ENCODE peak calls at places on chromosome 13, in four cellular contexts. L is HCT116, A is OCI-LY7, N is SK-N-SH. Q is an unnamed sample.

GRCh38 chr13:105262579-105262978 is 1272.9 kb downstream of the EFNB2 start:
- DNase-seq in L (no peak), A (no peak), N (no peak), Q (no peak)

GRCh38 chr13:37870895-37871550 is 1.5 kb upstream of the TRPC4 start:
- DNase-seq in L (no peak), A (no peak), N (no peak), Q (no peak)

GRCh38 chr13:31261241-31261640 is 61.5 kb downstream of the B3GLCT start:
- DNase-seq in L (no peak), A (no peak), N (no peak), Q (no peak)

GRCh38 chr13:76927955-76928354 is 20.4 kb upstream of the ACOD1 start:
- DNase-seq in L (no peak), A (no peak), N (no peak), Q (no peak)

GRCh38 chr13:91459485-91459884 is 61.1 kb downstream of the GPC5 start:
- DNase-seq in L (no peak), A (peak; percentile 30), N (no peak), Q (no peak)

GRCh38 chr13:71866173-71867091 is 572 bp downstream of the DACH1 start:
- DNase-seq in L (no peak), A (no peak), N (peak; percentile 70), Q (peak; percentile 32)

GRCh38 chr13:27117158-27117557 is 54.5 kb downstream of the USP12 start:
- DNase-seq in L (no peak), A (no peak), N (no peak), Q (no peak)

GRCh38 chr13:48232420-48233096 is 448 bp upstream of the ITM2B start:
- DNase-seq in L (no peak), A (no peak), N (no peak), Q (no peak)

GRCh38 chr13:48493851-48494250 is 39.0 kb downstream of the RCBTB2 start:
- DNase-seq in L (no peak), A (no peak), N (no peak), Q (no peak)

GRCh38 chr13:108060111-108060510 is 155.2 kb downstream of the LIG4 start:
- DNase-seq in L (no peak), A (no peak), N (no peak), Q (no peak)

GRCh38 chr13:73767747-73768315 is 366.4 kb downstream of the KLF12 start:
- DNase-seq in L (no peak), A (peak; percentile 37), N (peak; percentile 22), Q (no peak)

GRCh38 chr13:75479102-75479501 is 2.9 kb downstream of the TBC1D4 start:
- DNase-seq in L (no peak), A (no peak), N (no peak), Q (no peak)

GRCh38 chr13:75481176-75482069 is 546 bp downstream of the TBC1D4 start:
- DNase-seq in L (no peak), A (peak; percentile 66), N (peak; percentile 78), Q (peak; percentile 18)

GRCh38 chr13:75482820-75483079 is 781 bp upstream of the TBC1D4 start:
- DNase-seq in L (no peak), A (no peak), N (no peak), Q (no peak)

GRCh38 chr13:75482070-75482819 is at the start of gene TBC1D4:
- DNase-seq in L (peak; percentile 76), A (peak; percentile 91), N (peak; percentile 89), Q (peak; percentile 87)

GRCh38 chr13:75480691-75481175 is 1.2 kb downstream of the TBC1D4 start:
- DNase-seq in L (peak; percentile 63), A (peak; percentile 82), N (peak; percentile 73), Q (peak; percentile 43)
- TF ChIP-seq EZH2phosphoT487 in L (no peak), A (no peak), N (no peak), Q (no peak)

GRCh38 chr13:95156208-95156607 is 145.0 kb downstream of the ABCC4 start:
- DNase-seq in L (no peak), A (no peak), N (peak; percentile 16), Q (no peak)
- TF ChIP-seq EZH2phosphoT487 in L (no peak), A (no peak), N (no peak), Q (no peak)

GRCh38 chr13:80952158-80952557 is 611.2 kb upstream of the SPRY2 start:
- DNase-seq in L (no peak), A (no peak), N (no peak), Q (no peak)

GRCh38 chr13:80957019-80957650 is 616.2 kb upstream of the SPRY2 start:
- DNase-seq in L (no peak), A (no peak), N (no peak), Q (no peak)

GRCh38 chr13:80955487-80955886 is 614.6 kb upstream of the SPRY2 start:
- DNase-seq in L (no peak), A (no peak), N (no peak), Q (no peak)
- TF ChIP-seq EZH2phosphoT487 in L (no peak), A (no peak), N (no peak), Q (no peak)

GRCh38 chr13:98454389-98454881 is 122.5 kb downstream of the STK24 start:
- DNase-seq in L (no peak), A (no peak), N (no peak), Q (no peak)
- TF ChIP-seq EZH2phosphoT487 in L (no peak), A (no peak), N (no peak), Q (no peak)

DNA sequence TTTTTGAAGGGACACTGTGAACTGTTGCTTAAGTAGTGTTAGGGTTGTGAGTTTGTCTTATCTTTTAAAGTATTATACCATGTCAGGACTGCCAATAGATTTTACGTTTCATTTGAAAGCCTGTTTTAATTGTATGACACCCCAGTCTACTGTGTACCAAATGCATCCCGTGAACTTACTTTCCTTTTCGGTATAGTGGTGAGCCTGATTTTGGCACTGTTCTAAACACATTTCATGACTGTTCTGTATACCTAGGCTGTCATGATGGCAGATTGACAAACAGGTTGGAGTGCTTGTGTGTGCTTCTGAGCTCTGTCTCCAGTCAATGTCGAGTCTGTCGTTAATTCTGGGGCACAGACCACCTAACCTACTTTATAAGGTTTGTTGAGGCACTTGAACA is 740 bp downstream of the PCCA start:
- DNase-seq in L (no peak), A (peak; percentile 4), N (no peak), Q (peak; percentile 51)
- TF ChIP-seq EZH2phosphoT487 in L (no peak), A (no peak), N (no peak), Q (no peak)